ENCODE peak calls at places on chromosomes 7 and 10, in four cellular contexts. One of them, this sample, is unnamed.

GRCh38 chr10:30070001-30070759 is 10.8 kb upstream of the JCAD start:
- DNase-seq in RWPE2: no peak
- DNase-seq in brain pericyte: no peak
- DNase-seq in OCI-M1: peak
- DNase-seq in this sample: no peak

GRCh38 chr7:156578578-156578940 is 62.0 kb upstream of the RNF32 start:
- DNase-seq in RWPE2: no peak
- DNase-seq in brain pericyte: no peak
- DNase-seq in OCI-M1: no peak
- DNase-seq in this sample: no peak

GRCh38 chr10:6083523-6084475 is 5.0 kb upstream of the RBM17 start:
- DNase-seq in RWPE2: no peak
- DNase-seq in brain pericyte: no peak
- DNase-seq in OCI-M1: no peak
- DNase-seq in this sample: no peak

GRCh38 chr10:30709700-30710358 is 80.3 kb upstream of the LYZL2 start:
- DNase-seq in RWPE2: no peak
- DNase-seq in brain pericyte: no peak
- DNase-seq in OCI-M1: peak
- DNase-seq in this sample: no peak

GRCh38 chr7:22121702-22122474 is 176.2 kb upstream of the CDCA7L start:
- DNase-seq in RWPE2: no peak
- DNase-seq in brain pericyte: no peak
- DNase-seq in OCI-M1: peak
- DNase-seq in this sample: peak

GRCh38 chr7:68206946-68207485 is 1210.4 kb downstream of the TYW1 start:
- DNase-seq in RWPE2: no peak
- DNase-seq in brain pericyte: no peak
- DNase-seq in OCI-M1: no peak
- DNase-seq in this sample: no peak

GRCh38 chr10:7788640-7789335 is 811 bp downstream of the ATP5F1C start:
- DNase-seq in RWPE2: no peak
- DNase-seq in brain pericyte: no peak
- DNase-seq in OCI-M1: no peak
- DNase-seq in this sample: no peak

GRCh38 chr10:95273393-95274312 is 17.1 kb downstream of the PDLIM1 start:
- DNase-seq in RWPE2: peak
- DNase-seq in brain pericyte: no peak
- DNase-seq in OCI-M1: no peak
- DNase-seq in this sample: no peak

GRCh38 chr7:22627136-22627535 is 99.9 kb upstream of the IL6 start:
- DNase-seq in RWPE2: no peak
- DNase-seq in brain pericyte: no peak
- DNase-seq in OCI-M1: no peak
- DNase-seq in this sample: no peak

GRCh38 chr10:11018830-11019692 is 1.4 kb downstream of the CELF2 start:
- DNase-seq in RWPE2: no peak
- DNase-seq in brain pericyte: no peak
- DNase-seq in OCI-M1: no peak
- DNase-seq in this sample: peak

GRCh38 chr10:90318659-90319058 is 539.2 kb downstream of the HTR7 start:
- DNase-seq in RWPE2: no peak
- DNase-seq in brain pericyte: no peak
- DNase-seq in OCI-M1: peak
- DNase-seq in this sample: peak

GRCh38 chr10:120607710-120608703 is 151.0 kb downstream of the PLPP4 start:
- DNase-seq in RWPE2: no peak
- DNase-seq in brain pericyte: no peak
- DNase-seq in OCI-M1: no peak
- DNase-seq in this sample: no peak

GRCh38 chr7:520503-521161 is 986 bp upstream of the PDGFA start:
- DNase-seq in RWPE2: no peak
- DNase-seq in brain pericyte: no peak
- DNase-seq in OCI-M1: peak
- DNase-seq in this sample: no peak

GRCh38 chr10:70891636-70892035 is 3.3 kb upstream of the PCBD1 start:
- DNase-seq in RWPE2: no peak
- DNase-seq in brain pericyte: no peak
- DNase-seq in OCI-M1: no peak
- DNase-seq in this sample: no peak

GRCh38 chr7:29086545-29086944 is 59.8 kb downstream of the CPVL start:
- DNase-seq in RWPE2: no peak
- DNase-seq in brain pericyte: no peak
- DNase-seq in OCI-M1: no peak
- DNase-seq in this sample: no peak

GRCh38 chr10:129740532-129741279 is 223.4 kb downstream of the EBF3 start:
- DNase-seq in RWPE2: no peak
- DNase-seq in brain pericyte: no peak
- DNase-seq in OCI-M1: no peak
- DNase-seq in this sample: no peak